ENCODE peak calls at places on chromosome 3, in four cellular contexts. V is keratinocyte, K is hepatocyte, E is GM23338. I is an unnamed sample. For H3K4me1, the result is how much of the 10 kb centered on the place peaks cover.

GRCh38 chr3:132236701-132237651 is 80.2 kb upstream of the ACP3 start:
- DNase-seq in K (no peak), E (peak), V (no peak), I (no peak)

GRCh38 chr3:192819001-192819569 is 91.7 kb upstream of the FGF12 start:
- DNase-seq in E (no peak), V (peak), K (peak), I (peak)

GRCh38 chr3:11244131-11244677 is 28.0 kb upstream of the ATG7 start:
- DNase-seq in V (no peak), K (no peak), E (peak), I (peak)

GRCh38 chr3:129732200-129732876 is 125.9 kb upstream of the PLXND1 start:
- DNase-seq in K (no peak), V (no peak), E (peak), I (no peak)

GRCh38 chr3:27939940-27940339 is 217.8 kb upstream of the EOMES start:
- DNase-seq in V (no peak), E (peak), K (peak), I (peak)

GRCh38 chr3:160707187-160707789 is 30.3 kb downstream of the ARL14 start:
- DNase-seq in E (peak), V (peak), K (peak), I (peak)

GRCh38 chr3:55858727-55859126 is 371.6 kb upstream of the WNT5A start:
- DNase-seq in K (no peak), E (no peak), V (no peak), I (no peak)

GRCh38 chr3:98885851-98886250 is 15.6 kb downstream of the DCBLD2 start:
- DNase-seq in V (no peak), E (no peak), K (no peak), I (peak)

GRCh38 chr3:125145751-125146475 is 66.6 kb downstream of the SLC12A8 start:
- DNase-seq in V (no peak), K (no peak), E (no peak), I (no peak)
- H3K4me1 ChIP-seq in V (under half), K (under half), E (under half), I (under half)

DNA sequence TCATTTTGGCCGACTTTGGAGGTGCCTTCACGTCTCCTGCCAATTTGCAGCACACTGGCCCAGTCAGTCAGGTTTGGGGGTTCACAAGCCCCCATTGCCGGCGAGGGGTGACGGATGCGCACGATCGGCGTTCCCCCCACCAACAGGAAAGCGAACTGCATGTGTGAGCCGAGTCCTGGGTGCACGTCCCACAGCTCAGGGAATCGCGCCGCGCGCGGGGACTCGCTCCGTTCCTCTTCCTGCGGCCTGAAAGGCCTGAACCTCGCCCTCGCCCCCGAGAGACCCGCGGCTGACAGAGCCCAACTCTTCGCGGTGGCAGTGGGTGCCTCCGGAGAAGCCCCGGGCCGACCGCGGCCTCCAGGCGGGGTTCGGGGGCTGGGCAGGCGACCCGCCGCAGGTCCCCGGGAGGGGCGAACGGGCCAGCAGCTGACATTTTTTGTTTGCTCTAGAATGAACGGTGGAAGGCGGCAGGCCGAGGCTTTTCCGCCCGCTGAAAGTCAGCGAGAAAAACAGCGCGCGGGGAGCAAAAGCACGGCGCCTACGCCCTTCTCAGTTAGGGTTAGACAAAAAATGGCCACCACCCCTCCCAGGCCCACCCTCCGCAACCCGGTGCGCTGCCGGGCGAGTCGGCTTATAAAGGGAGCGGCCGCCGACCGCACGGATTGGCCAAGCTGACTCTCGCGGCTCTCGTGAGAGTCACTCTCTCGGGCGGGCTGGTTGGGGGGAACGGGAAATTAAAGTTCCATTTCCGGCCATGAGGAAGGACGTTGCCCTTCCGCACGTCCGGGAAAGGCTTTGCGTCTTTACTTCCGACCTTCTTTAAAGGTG is at the start of gene TERC:
- DNase-seq in K (peak), V (peak), E (peak), I (peak)
- H3K27ac ChIP-seq in K (peak), V (peak), E (peak), I (peak)

GRCh38 chr3:25038907-25039306 is 389.2 kb upstream of the RARB start:
- DNase-seq in K (no peak), V (no peak), E (no peak), I (no peak)
- H3K4me2 ChIP-seq in K (peak), V (no peak), E (no peak), I (no peak)

GRCh38 chr3:6516143-6516542 is 344.8 kb upstream of the GRM7 start:
- DNase-seq in E (no peak), V (no peak), K (no peak), I (peak)
- H3K4me1 ChIP-seq in E (under half), V (under half), K (under half), I (under half)

DNA sequence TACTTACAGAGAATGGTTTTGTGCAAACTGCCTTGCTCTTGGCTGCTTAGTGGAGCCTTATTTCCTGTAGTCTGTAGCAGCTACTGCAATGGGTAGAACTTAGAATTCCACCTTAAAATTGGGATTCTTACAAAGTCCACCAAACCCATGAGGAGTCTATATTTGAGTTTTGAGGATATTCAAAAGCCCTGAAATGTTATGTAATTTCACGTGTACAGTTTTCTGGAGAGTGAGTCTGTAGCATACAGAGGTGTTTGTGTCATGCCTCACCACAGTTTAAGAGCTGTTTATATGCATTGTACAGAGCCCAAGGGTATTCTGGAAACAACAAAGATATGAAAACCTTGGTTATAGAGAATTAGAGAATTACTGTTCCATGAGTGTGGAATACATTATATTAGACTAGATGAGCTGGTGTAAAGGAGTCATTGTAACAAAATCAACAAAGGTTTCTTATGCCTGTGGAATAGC is 114.4 kb downstream of the MBNL1 start:
- DNase-seq in K (no peak), E (no peak), V (no peak), I (no peak)
- H3K27ac ChIP-seq in K (peak), E (no peak), V (no peak), I (no peak)

DNA sequence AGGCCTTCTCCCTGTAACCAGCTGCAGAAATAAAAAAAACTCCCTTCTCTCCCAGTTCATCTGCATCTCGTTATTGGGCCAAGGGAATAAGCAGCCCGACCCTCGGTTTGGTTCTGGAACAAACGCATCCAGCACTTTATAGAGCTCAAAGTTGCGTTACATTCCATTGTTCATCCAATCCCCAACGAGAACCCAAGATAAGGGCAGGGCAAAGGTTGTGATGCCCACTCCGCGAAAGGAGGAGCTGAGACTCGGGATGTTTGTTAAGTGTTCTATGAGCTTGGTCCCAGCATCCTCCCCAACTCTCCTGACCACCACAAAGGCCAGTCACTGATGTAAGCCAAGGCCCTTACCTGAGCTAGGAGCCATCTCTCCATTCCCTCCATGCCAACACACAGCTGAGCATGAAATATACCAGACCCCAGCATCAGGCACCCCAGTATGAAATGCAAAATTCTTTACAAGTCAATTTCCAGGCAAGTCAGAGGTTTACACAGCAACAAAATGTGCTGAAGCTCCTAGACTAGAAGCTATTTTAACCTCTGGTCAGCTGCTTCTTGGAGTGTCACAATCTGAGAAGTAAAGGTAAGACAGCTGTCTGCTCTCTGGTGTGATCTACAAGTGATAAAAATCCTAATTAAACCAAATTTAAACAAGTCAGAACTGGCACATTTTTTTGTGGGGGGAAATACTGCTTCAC is 17.9 kb downstream of the CCDC12 start:
- DNase-seq in K (no peak), E (no peak), V (no peak), I (no peak)
- H3K4me2 ChIP-seq in K (peak), E (no peak), V (no peak), I (no peak)

GRCh38 chr3:172216843-172217404 is 177.5 kb downstream of the FNDC3B start:
- DNase-seq in K (no peak), E (no peak), V (no peak), I (no peak)
- H3K4me1 ChIP-seq in K (under half), E (half or more), V (under half), I (under half)

GRCh38 chr3:194283218-194284006 is 67.7 kb downstream of the CPN2 start:
- DNase-seq in V (no peak), K (no peak), E (no peak), I (no peak)
- H3K27ac ChIP-seq in V (no peak), K (peak), E (no peak), I (no peak)

GRCh38 chr3:149167898-149168297 is 38.5 kb downstream of the HPS3 start:
- DNase-seq in V (no peak), E (no peak), K (no peak), I (no peak)
- H3K4me2 ChIP-seq in V (no peak), E (no peak), K (no peak), I (no peak)

DNA sequence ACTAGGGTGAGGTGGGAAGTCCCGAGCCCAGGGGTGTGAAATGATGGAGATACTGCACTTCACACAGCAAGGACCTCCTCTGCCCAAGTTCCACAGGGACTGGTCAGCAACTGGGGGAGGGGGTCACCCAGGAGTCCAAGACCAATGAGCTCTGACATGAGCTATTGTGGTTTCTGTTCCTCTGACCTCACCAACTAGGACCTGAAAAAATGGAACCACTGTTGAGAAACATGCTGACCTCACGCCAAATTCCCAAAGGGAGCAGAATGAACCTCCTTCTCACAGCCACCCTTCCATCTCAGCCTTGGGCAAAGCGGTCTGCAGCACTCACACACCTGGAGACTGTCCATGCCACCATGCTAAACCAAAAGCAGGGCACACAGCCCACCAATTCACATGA is 69.3 kb downstream of the LRIG1 start:
- DNase-seq in V (no peak), E (no peak), K (no peak), I (no peak)
- H3K4me1 ChIP-seq in V (under half), E (under half), K (under half), I (under half)